ENCODE peak calls at places on chromosomes 7 and 10, in nine cellular contexts. Y is GM06990, T is left lung, F is A549, A is sigmoid colon, E is cardiac muscle cell, H is astrocyte of the cerebellum, B is psoas muscle, X is HL-60. G is an unnamed sample.

GRCh38 chr7:128210590-128211570 is 30.2 kb upstream of the LEP start:
- DNase-seq in Y (no peak), T (no peak), F (no peak), A (peak), E (no peak), H (no peak), B (no peak), X (no peak), G (no peak)

GRCh38 chr7:24825315-24825917 is 68.2 kb upstream of the GSDME start:
- DNase-seq in Y (no peak), T (no peak), F (no peak), A (no peak), E (no peak), H (no peak), B (no peak), X (no peak), G (no peak)

GRCh38 chr10:122435212-122435827 is 19.1 kb upstream of the ARMS2 start:
- DNase-seq in Y (no peak), T (no peak), F (peak), A (no peak), E (peak), H (peak), B (no peak), X (peak), G (peak)

GRCh38 chr10:7337431-7338171 is 73.2 kb downstream of the SFMBT2 start:
- DNase-seq in Y (peak), T (no peak), F (no peak), A (no peak), E (no peak), H (no peak), B (no peak), X (peak), G (no peak)

GRCh38 chr7:665251-665650 is 61.2 kb upstream of the DNAAF5 start:
- DNase-seq in Y (no peak), T (no peak), F (no peak), A (peak), E (no peak), H (peak), B (no peak), X (no peak), G (peak)

GRCh38 chr7:95828824-95829428 is 56.6 kb downstream of the DYNC1I1 start:
- DNase-seq in Y (no peak), T (no peak), F (no peak), A (no peak), E (no peak), H (no peak), B (no peak), X (no peak), G (no peak)

GRCh38 chr10:100359529-100360150 is 12.6 kb downstream of the SCD start:
- DNase-seq in Y (no peak), T (no peak), F (no peak), A (no peak), E (peak), H (no peak), B (no peak), X (no peak), G (no peak)

GRCh38 chr7:22445140-22445722 is 54.8 kb downstream of the STEAP1B start:
- DNase-seq in Y (peak), T (peak), F (no peak), A (peak), E (peak), H (no peak), B (peak), X (no peak), G (peak)

GRCh38 chr10:79025113-79025832 is 43.5 kb upstream of the ZMIZ1 start:
- DNase-seq in Y (no peak), T (no peak), F (no peak), A (peak), E (peak), H (no peak), B (peak), X (no peak), G (no peak)

GRCh38 chr7:5695037-5695708 is 86.3 kb downstream of the RNF216 start:
- DNase-seq in Y (peak), T (peak), F (no peak), A (peak), E (no peak), H (peak), B (peak), X (no peak), G (peak)

GRCh38 chr7:101869901-101870290 is 52.5 kb downstream of the CUX1 start:
- DNase-seq in Y (no peak), T (no peak), F (no peak), A (no peak), E (no peak), H (no peak), B (no peak), X (no peak), G (no peak)
- H3K4me3 ChIP-seq in Y (no peak), T (no peak), F (no peak), A (no peak), E (no peak), H (no peak), B (no peak), X (no peak), G (no peak)

GRCh38 chr10:77368006-77368405 is 269.6 kb downstream of the KCNMA1 start:
- DNase-seq in Y (no peak), T (no peak), F (no peak), A (no peak), E (no peak), H (no peak), B (no peak), X (no peak), G (no peak)
- TF ChIP-seq CTCF in Y (no peak), T (no peak), F (no peak), A (no peak), E (no peak), H (no peak), B (no peak), X (no peak), G (no peak)

GRCh38 chr10:86399879-86400704 is 33.5 kb upstream of the GRID1 start:
- DNase-seq in Y (peak), T (peak), F (peak), A (peak), E (peak), H (peak), B (peak), X (peak), G (peak)

GRCh38 chr10:86397120-86397519 is 30.5 kb upstream of the GRID1 start:
- DNase-seq in Y (no peak), T (no peak), F (no peak), A (no peak), E (no peak), H (no peak), B (no peak), X (no peak), G (no peak)

GRCh38 chr10:86400705-86401587 is 34.4 kb upstream of the GRID1 start:
- DNase-seq in Y (peak), T (peak), F (peak), A (peak), E (peak), H (no peak), B (peak), X (no peak), G (peak)

GRCh38 chr10:86401588-86402282 is 35.1 kb upstream of the GRID1 start:
- DNase-seq in Y (no peak), T (no peak), F (peak), A (no peak), E (no peak), H (no peak), B (no peak), X (no peak), G (peak)

DNA sequence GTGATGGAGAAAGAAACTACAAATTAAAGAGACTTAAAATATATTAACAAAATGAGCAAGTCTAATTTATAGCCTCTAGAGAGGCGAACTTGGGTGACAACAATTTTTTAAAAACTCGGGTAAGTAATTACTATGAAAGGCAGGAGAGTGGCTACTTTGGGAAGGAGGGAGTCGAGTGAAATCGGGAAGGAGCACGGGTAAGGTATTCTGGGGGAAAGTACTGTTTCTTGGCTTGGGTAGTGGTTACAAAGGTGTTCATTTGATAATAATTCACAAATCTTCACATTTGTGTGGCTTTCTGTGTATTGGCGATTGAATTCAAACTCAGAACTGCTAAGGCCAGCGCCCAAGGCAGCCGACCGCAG is 32.9 kb upstream of the GRID1 start:
- DNase-seq in Y (no peak), T (no peak), F (no peak), A (no peak), E (no peak), H (no peak), B (no peak), X (no peak), G (no peak)
- H3K4me3 ChIP-seq in Y (no peak), T (peak), F (no peak), A (peak), E (no peak), H (peak), B (peak), X (no peak), G (no peak)

DNA sequence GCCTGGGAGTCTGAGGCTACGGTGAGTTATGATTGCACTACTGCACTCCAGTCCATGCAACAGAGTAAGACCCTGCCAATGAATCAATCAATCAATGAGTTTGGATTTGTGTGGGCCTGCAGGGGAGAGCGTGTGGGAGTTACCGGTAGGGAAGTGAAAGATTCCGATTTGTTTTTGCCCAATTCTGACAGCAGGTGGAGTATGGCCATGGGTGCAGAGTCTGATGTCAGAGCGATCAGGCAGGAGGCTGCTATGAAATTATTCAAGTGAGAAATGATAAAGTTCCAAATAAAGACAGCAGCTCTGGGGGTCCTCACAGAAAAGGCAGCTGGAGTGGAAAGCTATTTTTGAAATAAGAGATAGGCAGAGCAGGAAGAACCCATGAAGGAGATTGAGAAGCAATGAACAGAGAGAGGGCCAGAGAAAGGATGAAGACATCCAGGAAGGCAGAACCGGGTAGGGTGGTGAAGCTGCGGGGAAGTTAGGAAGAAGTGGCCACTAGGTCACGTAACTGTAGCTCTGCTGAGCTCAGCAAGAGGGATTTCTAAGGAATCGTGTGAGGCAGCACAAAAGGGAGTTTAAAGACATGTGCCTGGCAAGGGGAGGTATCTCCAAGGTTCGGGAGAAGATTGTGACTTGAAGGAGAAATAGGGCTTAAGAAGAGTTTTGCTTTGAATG is 93.7 kb upstream of the NMT2 start:
- DNase-seq in Y (no peak), T (no peak), F (peak), A (peak), E (no peak), H (peak), B (no peak), X (no peak), G (peak)
- TF ChIP-seq CTCF in Y (no peak), T (no peak), F (peak), A (peak), E (peak), H (peak), B (no peak), X (no peak), G (peak)

GRCh38 chr10:50431791-50432190 is 180.5 kb upstream of the ASAH2 start:
- DNase-seq in Y (peak), T (no peak), F (no peak), A (no peak), E (no peak), H (peak), B (no peak), X (no peak), G (peak)

GRCh38 chr10:50426485-50426884 is 175.2 kb upstream of the ASAH2 start:
- DNase-seq in Y (no peak), T (no peak), F (no peak), A (no peak), E (no peak), H (no peak), B (no peak), X (no peak), G (no peak)

GRCh38 chr10:50432206-50432605 is 180.9 kb upstream of the ASAH2 start:
- DNase-seq in Y (no peak), T (no peak), F (no peak), A (no peak), E (no peak), H (no peak), B (no peak), X (no peak), G (no peak)

GRCh38 chr10:50432610-50433009 is 181.3 kb upstream of the ASAH2 start:
- DNase-seq in Y (peak), T (no peak), F (no peak), A (no peak), E (no peak), H (no peak), B (no peak), X (no peak), G (no peak)

DNA sequence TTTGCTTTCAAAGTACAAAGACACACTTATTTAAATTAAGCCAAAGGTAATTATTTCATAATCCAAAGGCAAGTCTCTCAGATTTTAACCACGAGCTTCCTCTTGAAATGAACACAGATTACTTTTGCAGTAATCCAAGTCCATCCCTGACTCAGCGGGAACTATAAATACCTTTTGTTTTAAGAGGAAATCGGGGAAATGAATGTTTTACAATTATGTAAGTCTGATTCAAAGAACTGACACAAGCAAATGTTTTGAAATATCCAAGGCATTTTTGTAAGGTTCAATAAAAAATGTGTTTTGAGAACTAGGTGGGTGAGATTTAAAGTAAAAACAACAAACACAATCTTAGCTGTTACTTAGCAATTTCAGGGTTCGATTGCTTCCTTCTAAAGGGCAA is 179.8 kb upstream of the ASAH2 start:
- DNase-seq in Y (no peak), T (no peak), F (no peak), A (no peak), E (no peak), H (no peak), B (no peak), X (peak), G (peak)
- H3K4me3 ChIP-seq in Y (peak), T (no peak), F (no peak), A (no peak), E (no peak), H (no peak), B (peak), X (no peak), G (peak)

GRCh38 chr10:118754556-118755423 is at the start of gene CACUL1:
- DNase-seq in Y (peak), T (peak), F (peak), A (peak), E (peak), H (peak), B (peak), X (peak), G (peak)
- TF ChIP-seq CTCF in Y (no peak), T (no peak), F (no peak), A (no peak), E (no peak), H (no peak), B (no peak), X (no peak), G (no peak)

G was measured in cardiac fibroblast.